ENCODE peak calls at places on chromosomes 2 and 18, in nine cellular contexts. D is Peyer's patch, P is bronchial epithelial cell, A is A549, E is heart right ventricle, J is MM.1S, L is left ventricle myocardium inferior, M is PC-3, H is adipocyte. F is an unnamed sample.

GRCh38 chr2:119490106-119490505 is 34.2 kb downstream of the SCTR start:
- DNase-seq in D (no peak), P (no peak), A (no peak), E (no peak), J (no peak), L (no peak), M (no peak), H (no peak), F (no peak)

GRCh38 chr18:75223687-75224347 is 13.2 kb downstream of the TSHZ1 start:
- DNase-seq in D (no peak), P (no peak), A (no peak), E (no peak), J (no peak), L (no peak), M (no peak), H (no peak), F (no peak)

GRCh38 chr2:232530626-232531260 is 4.8 kb downstream of the CHRND start:
- DNase-seq in D (no peak), P (no peak), A (no peak), E (peak), J (no peak), L (peak), M (no peak), H (no peak), F (no peak)

GRCh38 chr2:174636979-174637378 is 39.4 kb upstream of the WIPF1 start:
- DNase-seq in D (no peak), P (no peak), A (no peak), E (no peak), J (no peak), L (no peak), M (no peak), H (no peak), F (no peak)

GRCh38 chr18:47226660-47227059 is 24.8 kb downstream of the SKOR2 start:
- DNase-seq in D (no peak), P (no peak), A (no peak), E (no peak), J (no peak), L (no peak), M (no peak), H (no peak), F (no peak)

GRCh38 chr2:195559431-195559914 is 97.6 kb upstream of the SLC39A10 start:
- DNase-seq in D (peak), P (peak), A (no peak), E (no peak), J (peak), L (no peak), M (peak), H (peak), F (peak)

GRCh38 chr2:69428981-69429380 is 8.3 kb downstream of the NFU1 start:
- DNase-seq in D (no peak), P (no peak), A (no peak), E (no peak), J (no peak), L (no peak), M (no peak), H (no peak), F (no peak)

GRCh38 chr18:11163668-11164067 is 14.3 kb upstream of the PIEZO2 start:
- DNase-seq in D (no peak), P (no peak), A (peak), E (peak), J (no peak), L (peak), M (no peak), H (no peak), F (no peak)

GRCh38 chr2:225288986-225289385 is 110.5 kb upstream of the NYAP2 start:
- DNase-seq in D (no peak), P (peak), A (peak), E (no peak), J (no peak), L (no peak), M (no peak), H (no peak), F (no peak)

GRCh38 chr2:46866770-46867246 is 48.8 kb downstream of the MCFD2 start:
- DNase-seq in D (peak), P (no peak), A (no peak), E (peak), J (no peak), L (peak), M (no peak), H (no peak), F (no peak)

GRCh38 chr18:10230072-10230471 is 224.4 kb upstream of the APCDD1 start:
- DNase-seq in D (no peak), P (peak), A (peak), E (no peak), J (no peak), L (no peak), M (peak), H (peak), F (no peak)

GRCh38 chr2:1721706-1722483 is 22.4 kb downstream of the PXDN start:
- DNase-seq in D (no peak), P (peak), A (no peak), E (no peak), J (no peak), L (no peak), M (peak), H (peak), F (no peak)

GRCh38 chr2:204544961-204545860 is at the start of gene PARD3B:
- DNase-seq in D (no peak), P (peak), A (peak), E (peak), J (peak), L (peak), M (peak), H (peak), F (no peak)

GRCh38 chr2:10258726-10259125 is 44.0 kb upstream of the HPCAL1 start:
- DNase-seq in D (no peak), P (no peak), A (no peak), E (no peak), J (no peak), L (peak), M (peak), H (no peak), F (no peak)

GRCh38 chr2:145543856-145544255 is 1023.9 kb upstream of the ZEB2 start:
- DNase-seq in D (no peak), P (no peak), A (no peak), E (no peak), J (no peak), L (no peak), M (no peak), H (no peak), F (no peak)

GRCh38 chr18:59861009-59861408 is 38.8 kb upstream of the PMAIP1 start:
- DNase-seq in D (no peak), P (no peak), A (no peak), E (no peak), J (no peak), L (no peak), M (no peak), H (no peak), F (no peak)

GRCh38 chr2:191109888-191110287 is 40.9 kb downstream of the STAT4 start:
- DNase-seq in D (no peak), P (no peak), A (no peak), E (no peak), J (no peak), L (no peak), M (no peak), H (no peak), F (peak)

GRCh38 chr2:102664439-102665042 is 45.2 kb downstream of the SLC9A2 start:
- DNase-seq in D (no peak), P (peak), A (peak), E (no peak), J (no peak), L (no peak), M (peak), H (peak), F (peak)

GRCh38 chr2:36480596-36480995 is 117.4 kb downstream of the FEZ2 start:
- DNase-seq in D (no peak), P (no peak), A (no peak), E (no peak), J (no peak), L (no peak), M (no peak), H (no peak), F (no peak)

GRCh38 chr2:36618381-36618780 is 20.4 kb upstream of the FEZ2 start:
- DNase-seq in D (no peak), P (peak), A (peak), E (no peak), J (peak), L (no peak), M (peak), H (peak), F (no peak)

GRCh38 chr2:118310016-118310877 is 222.0 kb downstream of the INSIG2 start:
- DNase-seq in D (no peak), P (peak), A (no peak), E (peak), J (peak), L (no peak), M (no peak), H (peak), F (peak)
- H3K4me3 ChIP-seq in D (peak), P (peak), A (no peak), E (peak), J (peak), L (peak), M (no peak), H (peak), F (peak)

GRCh38 chr2:110675679-110676078 is 2.2 kb downstream of the BUB1 start:
- DNase-seq in D (no peak), P (no peak), A (no peak), E (no peak), J (no peak), L (no peak), M (peak), H (no peak), F (no peak)
- H3K4me3 ChIP-seq in D (no peak), P (no peak), A (no peak), E (no peak), J (peak), L (no peak), M (peak), H (no peak), F (no peak)

DNA sequence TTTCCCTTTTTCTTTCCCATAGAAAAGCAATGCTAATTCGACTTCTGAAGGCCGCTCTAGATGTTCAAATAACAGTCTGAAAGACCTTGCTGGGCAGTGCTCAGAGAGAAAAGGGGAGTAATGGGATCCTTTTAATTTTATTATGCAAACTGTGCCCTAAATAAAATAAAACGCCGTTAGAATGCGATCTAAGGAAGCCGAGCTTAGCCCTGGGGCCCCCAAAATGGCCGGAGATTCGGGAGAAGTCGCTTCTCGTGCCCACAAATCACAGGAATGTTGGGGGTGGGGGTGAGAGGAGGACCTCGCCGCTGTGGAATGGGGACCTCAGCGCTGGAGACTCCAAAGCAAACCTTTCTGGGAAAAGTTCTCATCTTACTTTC is 8.4 kb upstream of the POU3F3 start:
- DNase-seq in D (no peak), P (no peak), A (no peak), E (no peak), J (no peak), L (no peak), M (no peak), H (no peak), F (no peak)
- H3K4me3 ChIP-seq in D (no peak), P (no peak), A (peak), E (no peak), J (no peak), L (no peak), M (no peak), H (no peak), F (no peak)

GRCh38 chr2:131646669-131647297 is 119.1 kb downstream of the CCDC74A start:
- DNase-seq in D (no peak), P (no peak), A (no peak), E (no peak), J (no peak), L (no peak), M (no peak), H (no peak), F (no peak)
- H3K4me3 ChIP-seq in D (no peak), P (peak), A (no peak), E (peak), J (no peak), L (peak), M (no peak), H (peak), F (no peak)

GRCh38 chr2:44927979-44928659 is 13.4 kb upstream of the SIX3 start:
- DNase-seq in D (no peak), P (no peak), A (no peak), E (no peak), J (no peak), L (no peak), M (no peak), H (no peak), F (no peak)
- H3K4me3 ChIP-seq in D (no peak), P (no peak), A (no peak), E (peak), J (no peak), L (peak), M (peak), H (peak), F (no peak)

GRCh38 chr2:30234180-30234971 is 3.0 kb downstream of the LBH start:
- DNase-seq in D (peak), P (peak), A (peak), E (no peak), J (no peak), L (no peak), M (peak), H (peak), F (no peak)

GRCh38 chr2:30236591-30237245 is 5.4 kb downstream of the LBH start:
- DNase-seq in D (peak), P (no peak), A (no peak), E (peak), J (no peak), L (no peak), M (no peak), H (no peak), F (no peak)

GRCh38 chr2:30233142-30233961 is 2.0 kb downstream of the LBH start:
- DNase-seq in D (peak), P (peak), A (no peak), E (no peak), J (no peak), L (no peak), M (no peak), H (peak), F (peak)

GRCh38 chr2:30235859-30236535 is 4.7 kb downstream of the LBH start:
- DNase-seq in D (peak), P (no peak), A (no peak), E (no peak), J (no peak), L (no peak), M (no peak), H (no peak), F (no peak)

DNA sequence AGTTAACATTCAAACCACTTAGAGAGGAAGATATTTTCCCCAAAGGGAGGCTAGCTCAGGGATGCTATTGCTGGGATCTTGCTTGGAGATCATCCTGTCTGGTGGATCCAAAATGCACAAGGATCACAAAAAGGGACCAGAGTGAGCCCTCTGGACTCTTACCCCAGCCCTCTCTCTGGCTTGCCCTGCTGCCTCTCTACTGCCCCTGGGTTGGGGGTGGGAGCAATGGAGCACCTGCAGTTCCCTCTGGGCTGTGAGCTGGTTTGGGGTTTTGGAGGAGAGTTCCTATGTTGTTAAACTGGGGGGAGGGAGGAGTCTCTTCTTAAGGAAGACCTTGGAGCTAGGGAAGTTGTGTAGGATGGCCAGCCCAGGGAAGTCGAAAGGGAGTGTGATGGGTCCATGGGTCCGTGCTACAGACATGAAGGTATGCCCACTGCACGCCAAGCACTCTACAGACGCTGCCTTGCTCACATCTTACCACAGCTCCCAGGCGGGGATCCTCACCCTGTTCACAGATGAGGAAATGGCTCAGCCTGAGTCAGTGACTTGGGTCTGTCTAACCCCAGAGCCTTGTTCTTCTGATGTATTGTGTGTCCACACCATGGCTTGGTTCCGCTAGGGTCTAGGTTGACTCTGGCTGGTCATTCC is 3.8 kb downstream of the LBH start:
- DNase-seq in D (peak), P (peak), A (no peak), E (no peak), J (no peak), L (no peak), M (peak), H (no peak), F (no peak)
- H3K4me3 ChIP-seq in D (peak), P (no peak), A (peak), E (peak), J (no peak), L (peak), M (no peak), H (peak), F (peak)

GRCh38 chr18:45836242-45837215 is 11.1 kb downstream of the SIGLEC15 start:
- DNase-seq in D (no peak), P (no peak), A (no peak), E (no peak), J (no peak), L (no peak), M (no peak), H (no peak), F (no peak)

GRCh38 chr18:45839415-45840395 is 14.2 kb downstream of the SIGLEC15 start:
- DNase-seq in D (no peak), P (peak), A (peak), E (no peak), J (no peak), L (no peak), M (peak), H (peak), F (peak)

GRCh38 chr18:45838302-45839070 is 13.0 kb downstream of the SIGLEC15 start:
- DNase-seq in D (no peak), P (no peak), A (no peak), E (no peak), J (no peak), L (no peak), M (no peak), H (no peak), F (no peak)

GRCh38 chr18:45835057-45835634 is 9.7 kb downstream of the SIGLEC15 start:
- DNase-seq in D (no peak), P (no peak), A (no peak), E (no peak), J (no peak), L (no peak), M (no peak), H (no peak), F (no peak)

GRCh38 chr18:45837283-45838070 is 12.0 kb downstream of the SIGLEC15 start:
- DNase-seq in D (no peak), P (peak), A (peak), E (peak), J (no peak), L (peak), M (no peak), H (peak), F (peak)
- H3K4me3 ChIP-seq in D (peak), P (peak), A (peak), E (peak), J (no peak), L (peak), M (no peak), H (peak), F (peak)